ENCODE peak calls at places on chromosomes 11 and 22, in four cellular contexts. C is HepG2, Q is HCT116, D is K562. E is an unnamed sample.

GRCh38 chr11:62497132-62497915 is 49.3 kb downstream of the AHNAK start:
- DNase-seq in C (peak; percentile 86), Q (peak; percentile 74), D (peak; percentile 27), E (no peak)

GRCh38 chr11:133916790-133917440 is 39.9 kb downstream of the IGSF9B start:
- DNase-seq in C (no peak), Q (no peak), D (no peak), E (no peak)

GRCh38 chr11:133892584-133893380 is 47.5 kb upstream of the SPATA19 start:
- DNase-seq in C (no peak), Q (no peak), D (no peak), E (no peak)

GRCh38 chr11:60836866-60837510 is 4.9 kb upstream of the CCDC86 start:
- DNase-seq in C (no peak), Q (no peak), D (no peak), E (no peak)

GRCh38 chr11:1888811-1889526 is 2.7 kb downstream of the PRR33 start:
- DNase-seq in C (no peak), Q (no peak), D (no peak), E (no peak)

GRCh38 chr11:113926273-113927183 is 21.9 kb downstream of the HTR3B start:
- DNase-seq in C (no peak), Q (no peak), D (no peak), E (no peak)

GRCh38 chr11:69325446-69325845 is 31.5 kb downstream of the MYEOV start:
- DNase-seq in C (no peak), Q (no peak), D (no peak), E (no peak)

GRCh38 chr11:68412593-68413475 is 47.7 kb upstream of the PPP6R3 start:
- DNase-seq in C (no peak), Q (no peak), D (no peak), E (no peak)

GRCh38 chr11:33970984-33971466 is 79.1 kb upstream of the LMO2 start:
- DNase-seq in C (peak; percentile 46), Q (peak; percentile 64), D (peak; percentile 72), E (peak; percentile 53)

GRCh38 chr11:112881461-112881860 is 79.8 kb upstream of the NCAM1 start:
- DNase-seq in C (no peak), Q (no peak), D (peak; percentile 68), E (peak; percentile 7)

GRCh38 chr11:123587044-123587443 is 67.4 kb downstream of the SCN3B start:
- DNase-seq in C (peak; percentile 14), Q (no peak), D (no peak), E (no peak)

GRCh38 chr11:79152511-79152910 is 288.3 kb downstream of the TENM4 start:
- DNase-seq in C (no peak), Q (no peak), D (no peak), E (no peak)

GRCh38 chr22:45284705-45285305 is at the start of gene UPK3A:
- DNase-seq in C (no peak), Q (peak; percentile 33), D (no peak), E (peak; percentile 94)

GRCh38 chr11:1450958-1451710 is 35.4 kb downstream of the MOB2 start:
- DNase-seq in C (no peak), Q (no peak), D (peak; percentile 55), E (no peak)

GRCh38 chr22:27022741-27023373 is 365.5 kb downstream of the MIAT start:
- DNase-seq in C (no peak), Q (no peak), D (no peak), E (no peak)

GRCh38 chr11:62502030-62502730 is 44.4 kb downstream of the AHNAK start:
- DNase-seq in C (no peak), Q (no peak), D (no peak), E (no peak)

GRCh38 chr11:34624069-34624468 is 3.2 kb downstream of the EHF start:
- DNase-seq in C (no peak), Q (no peak), D (no peak), E (no peak)

GRCh38 chr22:19741053-19741452 is 17.7 kb downstream of the GP1BB start:
- DNase-seq in C (no peak), Q (no peak), D (no peak), E (no peak)

GRCh38 chr22:28015676-28016601 is 96.9 kb upstream of the PITPNB start:
- DNase-seq in C (no peak), Q (no peak), D (no peak), E (no peak)

GRCh38 chr11:839875-840617 is 2.3 kb downstream of the POLR2L start:
- DNase-seq in C (no peak), Q (no peak), D (peak; percentile 60), E (no peak)

GRCh38 chr11:19617830-19618523 is 94.7 kb upstream of the NAV2 start:
- DNase-seq in C (no peak), Q (no peak), D (no peak), E (no peak)

DNA sequence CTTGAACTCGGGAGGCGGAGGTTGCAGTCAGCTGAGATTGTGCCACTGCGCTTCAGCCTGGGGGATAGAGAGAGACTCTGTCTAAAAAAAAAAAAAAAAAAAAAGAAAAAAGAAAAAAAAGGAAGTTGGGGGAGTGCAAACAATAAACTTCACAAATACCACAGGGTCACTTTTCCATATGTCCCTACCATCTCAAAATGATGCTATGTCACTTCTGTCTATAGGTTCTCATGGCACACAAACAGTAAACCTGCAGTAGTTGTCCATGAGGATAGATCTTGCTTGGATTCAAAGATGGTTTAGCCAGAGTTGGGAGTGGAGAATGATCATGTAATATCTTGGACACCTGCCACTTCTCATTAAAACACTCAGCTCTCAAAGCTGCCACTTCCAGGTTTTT is 1.1 kb upstream of the VPS11 start:
- DNase-seq in C (no peak), Q (no peak), D (no peak), E (no peak)
- TF ChIP-seq FOSL1 in C (no peak), Q (no peak), D (no peak), E (no peak)

GRCh38 chr22:46535876-46536558 is 1.4 kb downstream of the CELSR1 start:
- DNase-seq in C (no peak), Q (no peak), D (no peak), E (no peak)

GRCh38 chr22:46531776-46532175 is 5.6 kb downstream of the CELSR1 start:
- DNase-seq in C (no peak), Q (no peak), D (no peak), E (no peak)

GRCh38 chr22:46534177-46534776 is 3.1 kb downstream of the CELSR1 start:
- DNase-seq in C (no peak), Q (no peak), D (no peak), E (no peak)

GRCh38 chr22:46534901-46535630 is 2.4 kb downstream of the CELSR1 start:
- DNase-seq in C (no peak), Q (no peak), D (no peak), E (no peak)

GRCh38 chr22:46533434-46533833 is 4.0 kb downstream of the CELSR1 start:
- DNase-seq in C (no peak), Q (no peak), D (peak; percentile 29), E (no peak)
- H3K4me3 ChIP-seq in C (no peak overlapping the region), Q (no peak overlapping the region), D (no peak overlapping the region), E (no peak overlapping the region)

GRCh38 chr11:12329169-12329568 is 48.2 kb upstream of the PARVA start:
- DNase-seq in C (no peak), Q (no peak), D (no peak), E (no peak)
- TF ChIP-seq FOSL1 in C (no peak), Q (no peak), D (no peak), E (no peak)

GRCh38 chr11:66334605-66335442 is 1.4 kb downstream of the RIN1 start:
- DNase-seq in C (no peak), Q (no peak), D (peak; percentile 17), E (no peak)

GRCh38 chr11:66332371-66333219 is 3.6 kb downstream of the RIN1 start:
- DNase-seq in C (no peak), Q (no peak), D (no peak), E (no peak)

GRCh38 chr11:66333220-66333877 is 2.9 kb downstream of the RIN1 start:
- DNase-seq in C (no peak), Q (no peak), D (no peak), E (no peak)

GRCh38 chr11:66335531-66336233 is 552 bp downstream of the RIN1 start:
- DNase-seq in C (no peak), Q (no peak), D (peak; percentile 9), E (no peak)

DNA sequence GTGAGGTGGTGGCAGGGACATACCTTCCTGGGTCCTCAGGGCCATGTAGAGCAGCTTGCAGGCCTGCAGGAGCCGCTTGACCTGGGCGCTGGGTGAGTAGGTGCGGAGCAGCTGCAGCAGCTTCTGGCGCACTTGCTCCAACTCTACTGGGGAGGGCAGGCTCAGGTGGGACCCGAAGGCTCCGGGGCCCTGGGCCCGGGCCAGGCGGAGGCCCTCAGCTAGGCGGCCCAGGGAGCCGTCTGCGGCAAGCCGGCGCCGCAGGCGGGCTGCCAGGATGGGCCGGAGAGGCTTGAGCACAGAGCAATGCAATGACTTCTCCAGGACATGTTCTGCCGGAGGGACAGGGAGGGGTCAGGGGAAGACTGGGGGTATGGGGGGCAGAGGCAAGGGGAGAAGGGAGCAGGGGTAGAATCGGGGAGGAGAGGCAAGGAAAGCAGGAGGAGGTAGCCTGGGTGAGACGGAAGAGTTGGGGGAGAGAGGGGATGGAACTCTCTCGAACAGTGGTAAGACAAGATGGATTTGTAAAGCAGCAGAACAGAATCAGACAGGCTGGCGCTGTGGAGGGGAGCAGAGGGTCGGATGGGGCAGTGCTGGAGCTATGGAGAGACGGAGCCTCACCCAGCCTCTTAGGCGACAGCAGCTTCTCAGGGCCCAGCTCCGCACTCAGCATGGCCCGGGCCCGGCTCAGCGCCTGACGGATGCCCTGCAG is 2.2 kb downstream of the RIN1 start:
- DNase-seq in C (no peak), Q (no peak), D (peak; percentile 10), E (no peak)
- H3K4me3 ChIP-seq in C (no peak overlapping the region), Q (no peak overlapping the region), D (no peak overlapping the region), E (no peak overlapping the region)

DNA sequence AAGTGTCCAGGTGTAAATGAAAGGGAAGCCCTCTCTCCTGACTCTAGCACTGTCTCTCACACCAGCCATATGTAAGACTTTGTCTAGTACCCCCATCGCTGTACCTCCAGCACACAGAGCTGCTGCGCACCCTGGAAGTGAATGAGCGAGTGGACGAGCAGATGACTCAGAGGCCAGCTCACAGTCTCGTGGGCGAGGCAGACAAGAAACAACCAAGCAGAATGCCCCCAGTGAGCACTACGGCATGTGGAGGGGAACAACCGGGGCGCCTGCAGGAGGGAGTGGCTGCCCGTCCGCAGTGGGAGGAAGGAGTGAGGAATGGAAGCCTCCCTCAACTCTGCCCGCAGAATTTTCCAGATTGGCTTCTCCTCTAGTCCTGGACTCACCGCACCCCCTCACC is 46.4 kb downstream of the MCM5 start:
- DNase-seq in C (no peak), Q (no peak), D (no peak), E (no peak)
- TF ChIP-seq FOSL1 in C (no peak), Q (no peak), D (peak; percentile 90), E (no peak)

DNA sequence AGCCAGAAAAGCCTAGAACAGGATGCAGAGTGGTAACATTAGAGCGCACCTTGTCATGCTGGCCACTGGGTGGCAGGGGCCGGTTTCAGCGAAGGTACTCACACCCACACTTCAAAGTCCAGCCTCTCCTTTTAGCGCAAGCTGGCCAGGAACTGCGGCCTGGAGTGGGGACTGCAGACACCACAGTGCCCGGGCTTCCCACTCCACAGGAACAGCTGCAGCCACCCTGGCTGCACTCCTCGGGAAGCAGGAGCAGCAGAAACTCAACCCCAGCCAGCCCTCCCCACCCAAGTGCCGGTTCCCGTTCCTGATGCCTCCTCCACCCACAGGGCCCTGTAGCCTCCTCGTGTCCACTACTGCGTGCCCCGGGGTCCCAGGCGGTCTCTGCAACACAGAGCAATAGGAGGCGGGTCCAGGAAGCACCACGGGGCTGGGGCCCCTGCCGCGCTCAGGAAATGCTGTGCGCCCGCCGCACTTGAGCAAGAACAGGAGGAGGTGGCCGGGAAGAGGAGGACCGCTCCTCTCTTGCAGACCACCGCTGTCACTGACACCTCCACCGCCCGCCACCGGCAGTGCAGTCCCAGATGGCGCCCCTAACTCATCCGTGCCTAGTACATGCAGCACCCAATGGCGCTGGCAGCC is 2.2 kb downstream of the RFPL2 start:
- DNase-seq in C (peak; percentile 68), Q (peak; percentile 50), D (peak; percentile 23), E (no peak)
- H3K4me3 ChIP-seq in C (no peak overlapping the region), Q (no peak overlapping the region), D (no peak overlapping the region), E (peak overlapping the region; percentile 56)